ENCODE peak calls at places on chromosomes 13 and 19, in seven cellular contexts. One of them, this sample, is unnamed.

GRCh38 chr19:58307736-58308135 is 2.6 kb downstream of the ERVK3-1 start:
- DNase-seq in AG09319: no peak
- DNase-seq in non-pigmented ciliary epithelial cell: no peak
- DNase-seq in left colon: no peak
- DNase-seq in naive thymus-derived CD8-positive, alpha-beta T cell: no peak
- DNase-seq in left ventricle myocardium inferior: no peak
- DNase-seq in AG09309: no peak
- DNase-seq in this sample: no peak

GRCh38 chr13:108560092-108560491 is 69.3 kb upstream of the MYO16 start:
- DNase-seq in AG09319: no peak
- DNase-seq in non-pigmented ciliary epithelial cell: no peak
- DNase-seq in left colon: no peak
- DNase-seq in naive thymus-derived CD8-positive, alpha-beta T cell: no peak
- DNase-seq in left ventricle myocardium inferior: no peak
- DNase-seq in AG09309: no peak
- DNase-seq in this sample: no peak

GRCh38 chr19:46998445-46999142 is 21.0 kb upstream of the NPAS1 start:
- DNase-seq in AG09319: no peak
- DNase-seq in non-pigmented ciliary epithelial cell: no peak
- DNase-seq in left colon: no peak
- DNase-seq in naive thymus-derived CD8-positive, alpha-beta T cell: no peak
- DNase-seq in left ventricle myocardium inferior: no peak
- DNase-seq in AG09309: no peak
- DNase-seq in this sample: no peak

GRCh38 chr13:101115762-101116161 is 300.5 kb downstream of the NALCN start:
- DNase-seq in AG09319: no peak
- DNase-seq in non-pigmented ciliary epithelial cell: no peak
- DNase-seq in left colon: no peak
- DNase-seq in naive thymus-derived CD8-positive, alpha-beta T cell: no peak
- DNase-seq in left ventricle myocardium inferior: no peak
- DNase-seq in AG09309: no peak
- DNase-seq in this sample: no peak

GRCh38 chr13:106118050-106118449 is 417.4 kb downstream of the EFNB2 start:
- DNase-seq in AG09319: no peak
- DNase-seq in non-pigmented ciliary epithelial cell: no peak
- DNase-seq in left colon: no peak
- DNase-seq in naive thymus-derived CD8-positive, alpha-beta T cell: no peak
- DNase-seq in left ventricle myocardium inferior: no peak
- DNase-seq in AG09309: no peak
- DNase-seq in this sample: no peak

GRCh38 chr13:32309812-32310706 is 5.1 kb downstream of the ZAR1L start:
- DNase-seq in AG09319: peak
- DNase-seq in non-pigmented ciliary epithelial cell: no peak
- DNase-seq in left colon: no peak
- DNase-seq in naive thymus-derived CD8-positive, alpha-beta T cell: no peak
- DNase-seq in left ventricle myocardium inferior: no peak
- DNase-seq in AG09309: no peak
- DNase-seq in this sample: no peak

GRCh38 chr13:109737046-109737573 is 49.3 kb downstream of the IRS2 start:
- DNase-seq in AG09319: no peak
- DNase-seq in non-pigmented ciliary epithelial cell: no peak
- DNase-seq in left colon: no peak
- DNase-seq in naive thymus-derived CD8-positive, alpha-beta T cell: no peak
- DNase-seq in left ventricle myocardium inferior: no peak
- DNase-seq in AG09309: no peak
- DNase-seq in this sample: no peak

GRCh38 chr19:16943942-16944625 is 55.3 kb downstream of the F2RL3 start:
- DNase-seq in AG09319: no peak
- DNase-seq in non-pigmented ciliary epithelial cell: no peak
- DNase-seq in left colon: no peak
- DNase-seq in naive thymus-derived CD8-positive, alpha-beta T cell: no peak
- DNase-seq in left ventricle myocardium inferior: no peak
- DNase-seq in AG09309: no peak
- DNase-seq in this sample: no peak

GRCh38 chr13:65829241-65830008 is 1400.7 kb downstream of the PCDH9 start:
- DNase-seq in AG09319: no peak
- DNase-seq in non-pigmented ciliary epithelial cell: no peak
- DNase-seq in left colon: no peak
- DNase-seq in naive thymus-derived CD8-positive, alpha-beta T cell: no peak
- DNase-seq in left ventricle myocardium inferior: no peak
- DNase-seq in AG09309: no peak
- DNase-seq in this sample: no peak

GRCh38 chr19:22617614-22618325 is 16.4 kb upstream of the ZNF492 start:
- DNase-seq in AG09319: no peak
- DNase-seq in non-pigmented ciliary epithelial cell: no peak
- DNase-seq in left colon: no peak
- DNase-seq in naive thymus-derived CD8-positive, alpha-beta T cell: no peak
- DNase-seq in left ventricle myocardium inferior: peak
- DNase-seq in AG09309: no peak
- DNase-seq in this sample: no peak

GRCh38 chr13:30862707-30863106 is 43.4 kb upstream of the MEDAG start:
- DNase-seq in AG09319: no peak
- DNase-seq in non-pigmented ciliary epithelial cell: no peak
- DNase-seq in left colon: peak
- DNase-seq in naive thymus-derived CD8-positive, alpha-beta T cell: no peak
- DNase-seq in left ventricle myocardium inferior: peak
- DNase-seq in AG09309: no peak
- DNase-seq in this sample: no peak

GRCh38 chr13:19795956-19796355 is 13.2 kb upstream of the PSPC1 start:
- DNase-seq in AG09319: no peak
- DNase-seq in non-pigmented ciliary epithelial cell: no peak
- DNase-seq in left colon: no peak
- DNase-seq in naive thymus-derived CD8-positive, alpha-beta T cell: no peak
- DNase-seq in left ventricle myocardium inferior: no peak
- DNase-seq in AG09309: no peak
- DNase-seq in this sample: no peak

GRCh38 chr19:46435009-46435408 is 6.3 kb upstream of the PNMA8C start:
- DNase-seq in AG09319: no peak
- DNase-seq in non-pigmented ciliary epithelial cell: no peak
- DNase-seq in left colon: no peak
- DNase-seq in naive thymus-derived CD8-positive, alpha-beta T cell: no peak
- DNase-seq in left ventricle myocardium inferior: no peak
- DNase-seq in AG09309: no peak
- DNase-seq in this sample: no peak

GRCh38 chr19:18774782-18775444 is 16.2 kb downstream of the COMP start:
- DNase-seq in AG09319: no peak
- DNase-seq in non-pigmented ciliary epithelial cell: no peak
- DNase-seq in left colon: no peak
- DNase-seq in naive thymus-derived CD8-positive, alpha-beta T cell: no peak
- DNase-seq in left ventricle myocardium inferior: no peak
- DNase-seq in AG09309: no peak
- DNase-seq in this sample: no peak

GRCh38 chr13:91546865-91547264 is 148.4 kb downstream of the GPC5 start:
- DNase-seq in AG09319: no peak
- DNase-seq in non-pigmented ciliary epithelial cell: no peak
- DNase-seq in left colon: no peak
- DNase-seq in naive thymus-derived CD8-positive, alpha-beta T cell: no peak
- DNase-seq in left ventricle myocardium inferior: no peak
- DNase-seq in AG09309: no peak
- DNase-seq in this sample: no peak

GRCh38 chr13:29474991-29475390 is 120.5 kb downstream of the SLC7A1 start:
- DNase-seq in AG09319: no peak
- DNase-seq in non-pigmented ciliary epithelial cell: peak
- DNase-seq in left colon: no peak
- DNase-seq in naive thymus-derived CD8-positive, alpha-beta T cell: no peak
- DNase-seq in left ventricle myocardium inferior: no peak
- DNase-seq in AG09309: peak
- DNase-seq in this sample: no peak